ENCODE peak calls at places on chromosomes 16 and 17, in six cellular contexts. One of them, this sample, is unnamed.

GRCh38 chr17:29109477-29110371 is 66.8 kb downstream of the PIPOX start:
- DNase-seq in HFF-Myc: no peak
- DNase-seq in osteoblast: no peak
- DNase-seq in GM10248: no peak
- DNase-seq in stomach: no peak
- DNase-seq in tibial artery: no peak
- DNase-seq in this sample: no peak

GRCh38 chr17:58556833-58557250 is 42.4 kb upstream of the MTMR4 start:
- DNase-seq in HFF-Myc: no peak
- DNase-seq in osteoblast: no peak
- DNase-seq in GM10248: no peak
- DNase-seq in stomach: no peak
- DNase-seq in tibial artery: no peak
- DNase-seq in this sample: no peak

GRCh38 chr16:1950047-1950446 is 4.4 kb downstream of the RPL3L start:
- DNase-seq in HFF-Myc: no peak
- DNase-seq in osteoblast: peak
- DNase-seq in GM10248: no peak
- DNase-seq in stomach: no peak
- DNase-seq in tibial artery: no peak
- DNase-seq in this sample: no peak

GRCh38 chr17:57971572-57971971 is 16.4 kb upstream of the CUEDC1 start:
- DNase-seq in HFF-Myc: no peak
- DNase-seq in osteoblast: no peak
- DNase-seq in GM10248: no peak
- DNase-seq in stomach: no peak
- DNase-seq in tibial artery: no peak
- DNase-seq in this sample: no peak

GRCh38 chr17:47684535-47685193 is 9.3 kb upstream of the TBKBP1 start:
- DNase-seq in HFF-Myc: no peak
- DNase-seq in osteoblast: no peak
- DNase-seq in GM10248: no peak
- DNase-seq in stomach: no peak
- DNase-seq in tibial artery: no peak
- DNase-seq in this sample: no peak

GRCh38 chr16:9125658-9126492 is 34.4 kb downstream of the HAPSTR1 start:
- DNase-seq in HFF-Myc: no peak
- DNase-seq in osteoblast: peak
- DNase-seq in GM10248: no peak
- DNase-seq in stomach: no peak
- DNase-seq in tibial artery: no peak
- DNase-seq in this sample: no peak

GRCh38 chr17:62653831-62654829 is 26.7 kb downstream of the MRC2 start:
- DNase-seq in HFF-Myc: no peak
- DNase-seq in osteoblast: peak
- DNase-seq in GM10248: no peak
- DNase-seq in stomach: peak
- DNase-seq in tibial artery: peak
- DNase-seq in this sample: peak

GRCh38 chr17:75617218-75617617 is 16.0 kb upstream of the SMIM5 start:
- DNase-seq in HFF-Myc: no peak
- DNase-seq in osteoblast: no peak
- DNase-seq in GM10248: no peak
- DNase-seq in stomach: no peak
- DNase-seq in tibial artery: no peak
- DNase-seq in this sample: no peak

GRCh38 chr16:12613131-12613991 is 190.3 kb downstream of the CPPED1 start:
- DNase-seq in HFF-Myc: no peak
- DNase-seq in osteoblast: no peak
- DNase-seq in GM10248: no peak
- DNase-seq in stomach: no peak
- DNase-seq in tibial artery: no peak
- DNase-seq in this sample: peak

GRCh38 chr17:64498308-64499203 is 1.7 kb upstream of the POLG2 start:
- DNase-seq in HFF-Myc: no peak
- DNase-seq in osteoblast: no peak
- DNase-seq in GM10248: no peak
- DNase-seq in stomach: no peak
- DNase-seq in tibial artery: no peak
- DNase-seq in this sample: peak

GRCh38 chr16:2769675-2770056 is 7.4 kb downstream of the ELOB start:
- DNase-seq in HFF-Myc: no peak
- DNase-seq in osteoblast: peak
- DNase-seq in GM10248: no peak
- DNase-seq in stomach: peak
- DNase-seq in tibial artery: no peak
- DNase-seq in this sample: no peak

DNA sequence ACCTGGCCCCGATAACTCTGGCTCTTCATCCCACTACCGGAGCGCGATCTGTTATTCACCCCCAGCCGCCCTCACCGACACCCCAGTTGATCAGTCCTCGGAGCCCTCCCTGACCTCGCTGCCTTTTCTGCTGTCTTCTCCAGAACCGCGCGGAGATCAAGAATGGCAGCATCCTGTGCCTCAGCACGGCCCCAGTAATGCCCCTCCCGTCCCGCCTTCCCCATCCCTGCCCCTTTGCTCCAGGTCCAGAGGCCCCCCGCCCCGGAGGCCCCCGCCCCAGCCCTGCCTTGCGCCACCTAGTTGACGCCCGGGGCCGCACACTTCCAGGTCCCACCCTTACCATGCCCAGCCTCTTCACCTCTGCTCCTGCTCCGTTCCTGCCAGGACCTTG is 872 bp downstream of the ELMO3 start:
- DNase-seq in HFF-Myc: no peak
- DNase-seq in osteoblast: peak
- DNase-seq in GM10248: no peak
- DNase-seq in stomach: no peak
- DNase-seq in tibial artery: no peak
- DNase-seq in this sample: no peak
- TF ChIP-seq CTCF in HFF-Myc: no peak
- TF ChIP-seq CTCF in osteoblast: no peak
- TF ChIP-seq CTCF in GM10248: no peak
- TF ChIP-seq CTCF in stomach: no peak
- TF ChIP-seq CTCF in tibial artery: no peak
- TF ChIP-seq CTCF in this sample: peak

DNA sequence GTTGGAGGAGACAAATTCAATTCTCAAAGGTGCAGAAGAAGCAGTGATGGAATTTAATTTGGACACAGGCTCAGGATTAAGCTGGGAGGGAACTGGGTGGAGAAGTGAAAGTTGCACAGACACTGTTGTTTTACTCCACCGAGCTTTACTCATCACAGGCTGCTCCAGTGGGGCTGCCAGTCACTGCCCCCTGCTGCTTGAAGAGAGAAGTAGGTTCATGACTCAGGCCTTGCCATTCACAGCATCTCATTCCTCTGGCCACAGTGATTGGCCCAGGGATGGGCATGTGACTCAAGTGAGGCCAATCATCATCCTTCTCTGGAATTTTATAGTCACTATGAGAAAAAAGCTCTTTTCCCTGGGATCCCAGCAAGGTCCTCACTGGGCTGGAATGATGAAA is 11.8 kb downstream of the GNAO1 start:
- DNase-seq in HFF-Myc: no peak
- DNase-seq in osteoblast: no peak
- DNase-seq in GM10248: peak
- DNase-seq in stomach: no peak
- DNase-seq in tibial artery: peak
- DNase-seq in this sample: peak
- TF ChIP-seq CTCF in HFF-Myc: peak
- TF ChIP-seq CTCF in osteoblast: peak
- TF ChIP-seq CTCF in GM10248: peak
- TF ChIP-seq CTCF in stomach: no peak
- TF ChIP-seq CTCF in tibial artery: no peak
- TF ChIP-seq CTCF in this sample: peak

DNA sequence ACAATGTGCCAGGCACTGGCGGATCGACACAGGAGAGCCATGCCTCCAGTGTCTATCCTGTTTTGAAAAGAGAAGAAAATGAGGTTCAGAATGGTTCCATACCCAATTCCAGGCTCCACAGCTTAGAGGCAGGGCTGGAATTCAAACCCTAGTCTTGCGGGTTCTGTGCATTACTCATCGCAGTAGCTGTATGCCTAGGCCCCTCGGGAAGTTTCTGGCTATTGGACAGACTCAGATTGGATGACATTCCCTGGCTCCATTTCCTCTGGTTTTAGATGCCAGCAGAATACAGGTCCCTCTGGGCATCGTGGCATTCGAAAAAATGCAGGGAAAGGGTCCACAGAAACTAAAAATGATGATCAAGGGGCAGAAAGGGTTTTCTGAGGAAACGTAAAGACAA is 184.7 kb downstream of the COPRS start:
- DNase-seq in HFF-Myc: peak
- DNase-seq in osteoblast: peak
- DNase-seq in GM10248: no peak
- DNase-seq in stomach: no peak
- DNase-seq in tibial artery: no peak
- DNase-seq in this sample: peak
- TF ChIP-seq CTCF in HFF-Myc: no peak
- TF ChIP-seq CTCF in osteoblast: no peak
- TF ChIP-seq CTCF in GM10248: no peak
- TF ChIP-seq CTCF in stomach: no peak
- TF ChIP-seq CTCF in tibial artery: no peak
- TF ChIP-seq CTCF in this sample: no peak

GRCh38 chr17:66655461-66655860 is 179.5 kb upstream of the CACNG5 start:
- DNase-seq in HFF-Myc: no peak
- DNase-seq in osteoblast: no peak
- DNase-seq in GM10248: no peak
- DNase-seq in stomach: no peak
- DNase-seq in tibial artery: no peak
- DNase-seq in this sample: no peak

GRCh38 chr17:66655861-66656260 is 179.1 kb upstream of the CACNG5 start:
- DNase-seq in HFF-Myc: no peak
- DNase-seq in osteoblast: peak
- DNase-seq in GM10248: no peak
- DNase-seq in stomach: no peak
- DNase-seq in tibial artery: no peak
- DNase-seq in this sample: peak

GRCh38 chr17:66652840-66653507 is 181.9 kb upstream of the CACNG5 start:
- DNase-seq in HFF-Myc: no peak
- DNase-seq in osteoblast: no peak
- DNase-seq in GM10248: no peak
- DNase-seq in stomach: no peak
- DNase-seq in tibial artery: no peak
- DNase-seq in this sample: peak

GRCh38 chr17:66654341-66654740 is 180.6 kb upstream of the CACNG5 start:
- DNase-seq in HFF-Myc: no peak
- DNase-seq in osteoblast: peak
- DNase-seq in GM10248: no peak
- DNase-seq in stomach: no peak
- DNase-seq in tibial artery: no peak
- DNase-seq in this sample: no peak

DNA sequence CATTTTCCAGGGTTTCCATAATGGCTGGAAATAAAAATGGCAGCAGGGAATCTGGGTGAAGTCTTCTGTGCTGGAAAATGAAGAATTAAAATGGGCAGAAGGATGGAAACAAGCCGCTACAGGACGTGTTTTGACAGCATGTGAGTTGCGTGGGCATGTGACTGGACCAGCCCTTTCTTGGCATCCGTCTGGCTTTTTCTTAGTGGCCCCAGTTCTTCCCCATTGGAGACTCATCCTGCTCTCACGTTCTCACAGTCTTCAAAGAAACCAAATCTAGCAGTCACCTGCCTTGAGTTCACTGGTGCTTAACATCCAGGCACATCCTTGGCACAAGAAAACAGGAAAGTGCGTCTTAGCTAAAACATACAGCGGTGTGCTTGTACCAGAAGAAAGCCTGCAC is 180.2 kb upstream of the CACNG5 start:
- DNase-seq in HFF-Myc: no peak
- DNase-seq in osteoblast: no peak
- DNase-seq in GM10248: no peak
- DNase-seq in stomach: no peak
- DNase-seq in tibial artery: no peak
- DNase-seq in this sample: no peak
- TF ChIP-seq CTCF in HFF-Myc: no peak
- TF ChIP-seq CTCF in osteoblast: no peak
- TF ChIP-seq CTCF in GM10248: no peak
- TF ChIP-seq CTCF in stomach: no peak
- TF ChIP-seq CTCF in tibial artery: no peak
- TF ChIP-seq CTCF in this sample: no peak

GRCh38 chr17:50593321-50593720 is 32.8 kb downstream of the CACNA1G start:
- DNase-seq in HFF-Myc: no peak
- DNase-seq in osteoblast: no peak
- DNase-seq in GM10248: no peak
- DNase-seq in stomach: peak
- DNase-seq in tibial artery: no peak
- DNase-seq in this sample: no peak

GRCh38 chr17:50594040-50594618 is 33.6 kb downstream of the CACNA1G start:
- DNase-seq in HFF-Myc: no peak
- DNase-seq in osteoblast: no peak
- DNase-seq in GM10248: no peak
- DNase-seq in stomach: no peak
- DNase-seq in tibial artery: no peak
- DNase-seq in this sample: no peak

GRCh38 chr17:50594931-50595330 is 34.4 kb downstream of the CACNA1G start:
- DNase-seq in HFF-Myc: no peak
- DNase-seq in osteoblast: no peak
- DNase-seq in GM10248: no peak
- DNase-seq in stomach: no peak
- DNase-seq in tibial artery: no peak
- DNase-seq in this sample: no peak

GRCh38 chr17:50598487-50598886 is 36.2 kb upstream of the ABCC3 start:
- DNase-seq in HFF-Myc: no peak
- DNase-seq in osteoblast: no peak
- DNase-seq in GM10248: no peak
- DNase-seq in stomach: no peak
- DNase-seq in tibial artery: no peak
- DNase-seq in this sample: no peak

GRCh38 chr17:50596191-50597037 is 35.9 kb downstream of the CACNA1G start:
- DNase-seq in HFF-Myc: no peak
- DNase-seq in osteoblast: no peak
- DNase-seq in GM10248: no peak
- DNase-seq in stomach: no peak
- DNase-seq in tibial artery: no peak
- DNase-seq in this sample: no peak
- TF ChIP-seq CTCF in HFF-Myc: peak
- TF ChIP-seq CTCF in osteoblast: no peak
- TF ChIP-seq CTCF in GM10248: peak
- TF ChIP-seq CTCF in stomach: no peak
- TF ChIP-seq CTCF in tibial artery: no peak
- TF ChIP-seq CTCF in this sample: peak

DNA sequence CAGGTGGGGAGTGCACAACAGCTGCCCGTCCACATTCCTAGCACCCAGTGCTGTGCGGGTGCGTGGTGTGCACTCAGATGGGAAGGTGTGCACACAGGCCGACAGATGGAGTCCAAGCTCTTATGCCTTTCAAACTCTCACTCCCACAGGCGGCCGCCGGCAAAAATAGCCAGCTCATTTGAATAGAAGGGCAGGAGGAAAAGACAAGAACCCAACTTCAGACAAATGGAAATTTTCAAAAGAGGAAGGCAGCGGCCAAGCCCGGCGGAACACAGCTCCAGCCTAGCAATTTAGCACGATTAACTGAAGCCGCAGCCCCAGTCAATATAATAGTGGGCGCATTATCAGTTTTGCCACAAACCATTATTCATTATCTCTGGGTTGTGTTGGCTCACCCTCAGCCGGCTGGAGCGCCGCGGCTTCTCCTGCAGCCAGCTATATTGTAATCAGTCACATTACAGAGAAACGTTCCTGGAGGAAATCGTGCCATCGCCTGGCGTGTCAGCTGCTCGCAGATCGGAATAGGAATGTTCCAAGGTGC is 103.9 kb upstream of the SEC14L1 start:
- DNase-seq in HFF-Myc: no peak
- DNase-seq in osteoblast: peak
- DNase-seq in GM10248: peak
- DNase-seq in stomach: peak
- DNase-seq in tibial artery: no peak
- DNase-seq in this sample: no peak
- TF ChIP-seq CTCF in HFF-Myc: no peak
- TF ChIP-seq CTCF in osteoblast: no peak
- TF ChIP-seq CTCF in GM10248: no peak
- TF ChIP-seq CTCF in stomach: no peak
- TF ChIP-seq CTCF in tibial artery: no peak
- TF ChIP-seq CTCF in this sample: no peak

This sample was measured in HFFc6.